ENCODE peak calls at places on chromosome 13, in five cellular contexts. M is pancreas, C is fibroblast of mammary gland, V is Panc1, N is choroid plexus epithelial cell. T is an unnamed sample.

GRCh38 chr13:50575138-50575537 is 268.4 kb downstream of the DLEU7 start:
- DNase-seq in M (no peak), C (no peak), V (no peak), N (no peak), T (no peak)

GRCh38 chr13:47661076-47661475 is 340.0 kb downstream of the SUCLA2 start:
- DNase-seq in M (no peak), C (peak; percentile 99), V (no peak), N (peak; percentile 74), T (no peak)

GRCh38 chr13:108795841-108796240 is 166.4 kb downstream of the MYO16 start:
- DNase-seq in M (no peak), C (no peak), V (no peak), N (peak; percentile 81), T (no peak)

GRCh38 chr13:110010433-110011135 is 224.2 kb upstream of the IRS2 start:
- DNase-seq in M (no peak), C (no peak), V (no peak), N (peak; percentile 80), T (no peak)

GRCh38 chr13:99267927-99268326 is 9.7 kb upstream of the GPR18 start:
- DNase-seq in M (no peak), C (no peak), V (no peak), N (no peak), T (no peak)

GRCh38 chr13:40485611-40486517 is 180.6 kb downstream of the FOXO1 start:
- DNase-seq in M (no peak), C (no peak), V (no peak), N (no peak), T (no peak)

GRCh38 chr13:97233499-97233898 is 11.4 kb downstream of the MBNL2 start:
- DNase-seq in M (no peak), C (no peak), V (no peak), N (no peak), T (no peak)

GRCh38 chr13:110266983-110267382 is 40.0 kb downstream of the COL4A1 start:
- DNase-seq in M (no peak), C (no peak), V (no peak), N (no peak), T (no peak)

GRCh38 chr13:34207334-34207733 is 389.4 kb downstream of the RFC3 start:
- DNase-seq in M (no peak), C (peak; percentile 82), V (no peak), N (peak; percentile 93), T (no peak)

GRCh38 chr13:44894001-44894770 is 95.1 kb downstream of the NUFIP1 start:
- DNase-seq in M (no peak), C (no peak), V (no peak), N (no peak), T (no peak)

GRCh38 chr13:98496966-98497365 is 79.9 kb downstream of the STK24 start:
- DNase-seq in M (no peak), C (no peak), V (no peak), N (no peak), T (no peak)

GRCh38 chr13:26295812-26296211 is 41.9 kb downstream of the CDK8 start:
- DNase-seq in M (no peak), C (no peak), V (no peak), N (no peak), T (no peak)
- H3K4me3 ChIP-seq in M (no peak overlapping the region), C (no peak overlapping the region), V (no peak overlapping the region), N (no peak overlapping the region), T (no peak overlapping the region)

GRCh38 chr13:112077729-112078128 is 10.8 kb downstream of the SOX1 start:
- DNase-seq in M (no peak), C (no peak), V (no peak), N (no peak), T (no peak)

GRCh38 chr13:112079696-112080095 is 12.7 kb downstream of the SOX1 start:
- DNase-seq in M (no peak), C (no peak), V (no peak), N (no peak), T (no peak)

GRCh38 chr13:112074139-112074710 is 7.3 kb downstream of the SOX1 start:
- DNase-seq in M (no peak), C (no peak), V (no peak), N (no peak), T (no peak)

GRCh38 chr13:112078216-112078615 is 11.3 kb downstream of the SOX1 start:
- DNase-seq in M (no peak), C (no peak), V (no peak), N (no peak), T (no peak)

DNA sequence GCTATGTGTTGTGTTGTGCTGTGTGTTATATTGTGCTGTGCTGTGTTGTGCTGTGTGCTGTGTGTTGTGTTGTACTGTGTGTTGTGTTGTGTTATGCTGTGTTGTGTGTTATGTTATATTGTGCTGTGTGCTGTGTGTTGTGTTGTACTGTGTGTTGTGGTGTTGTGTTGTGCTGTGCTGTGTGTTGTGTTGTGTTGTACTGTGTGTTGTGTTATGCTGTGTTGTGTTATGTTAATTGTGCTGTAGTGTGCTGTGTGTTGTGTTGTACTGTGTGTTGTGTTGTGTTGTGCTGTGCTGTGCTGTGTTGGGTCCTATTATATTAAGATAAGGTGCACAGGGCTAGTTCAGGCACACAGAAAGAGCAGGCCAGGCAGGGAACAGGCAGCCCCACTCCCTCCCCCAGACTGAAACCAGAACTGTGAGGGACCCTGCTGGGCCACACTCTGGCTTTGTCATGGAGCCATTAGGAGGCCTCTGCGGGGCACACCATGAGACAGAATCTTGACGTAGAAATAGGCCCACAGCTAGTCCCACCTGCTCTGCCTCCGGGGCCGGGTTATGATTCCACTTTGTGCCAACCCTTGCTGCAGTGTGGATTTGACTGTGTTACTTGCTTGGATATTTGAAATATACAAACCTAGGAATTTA is 12.1 kb downstream of the SOX1 start:
- DNase-seq in M (no peak), C (no peak), V (no peak), N (no peak), T (no peak)
- H3K4me3 ChIP-seq in M (no peak overlapping the region), C (no peak overlapping the region), V (no peak overlapping the region), N (no peak overlapping the region), T (no peak overlapping the region)

GRCh38 chr13:75219479-75220237 is 262.3 kb downstream of the TBC1D4 start:
- DNase-seq in M (peak; percentile 63), C (peak; percentile 66), V (no peak), N (peak; percentile 85), T (peak; percentile 80)

GRCh38 chr13:75217949-75218348 is 264.0 kb downstream of the TBC1D4 start:
- DNase-seq in M (no peak), C (peak; percentile 40), V (no peak), N (peak; percentile 69), T (no peak)

GRCh38 chr13:75220238-75220542 is 261.8 kb downstream of the TBC1D4 start:
- DNase-seq in M (no peak), C (no peak), V (no peak), N (no peak), T (no peak)

GRCh38 chr13:75214846-75215245 is 267.1 kb downstream of the TBC1D4 start:
- DNase-seq in M (no peak), C (no peak), V (no peak), N (no peak), T (no peak)
- H3K4me3 ChIP-seq in M (no peak overlapping the region), C (no peak overlapping the region), V (no peak overlapping the region), N (no peak overlapping the region), T (no peak overlapping the region)

GRCh38 chr13:79271616-79272015 is 134.4 kb downstream of the RBM26 start:
- DNase-seq in M (no peak), C (no peak), V (no peak), N (no peak), T (no peak)

GRCh38 chr13:79273045-79273444 is 133.0 kb downstream of the RBM26 start:
- DNase-seq in M (no peak), C (no peak), V (no peak), N (no peak), T (no peak)

GRCh38 chr13:79270859-79271258 is 135.2 kb downstream of the RBM26 start:
- DNase-seq in M (no peak), C (no peak), V (no peak), N (no peak), T (no peak)

DNA sequence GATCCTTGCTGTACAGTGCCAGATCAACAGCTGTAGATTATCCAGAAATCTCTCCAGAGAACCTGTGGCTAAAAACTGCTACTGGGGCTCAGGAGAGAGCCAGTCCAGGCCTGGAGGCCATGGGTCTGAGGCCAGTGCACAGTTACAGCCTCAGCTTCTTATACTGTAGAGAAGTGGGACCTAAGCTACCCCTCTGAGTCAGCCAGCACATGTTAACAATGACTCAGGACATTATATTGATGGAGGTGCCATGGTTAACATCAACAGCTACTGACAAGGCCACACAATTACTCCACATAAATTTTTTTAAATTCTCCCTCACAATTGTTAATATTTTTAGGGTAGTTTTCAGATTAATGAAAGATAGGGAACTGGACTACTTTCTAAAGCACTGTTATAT is 138.5 kb downstream of the RBM26 start:
- DNase-seq in M (no peak), C (no peak), V (no peak), N (no peak), T (no peak)
- H3K4me3 ChIP-seq in M (no peak overlapping the region), C (no peak overlapping the region), V (no peak overlapping the region), N (no peak overlapping the region), T (no peak overlapping the region)

GRCh38 chr13:75326173-75327131 is 155.5 kb downstream of the TBC1D4 start:
- DNase-seq in M (no peak), C (peak; percentile 44), V (no peak), N (peak; percentile 67), T (no peak)
- H3K4me3 ChIP-seq in M (no peak overlapping the region), C (no peak overlapping the region), V (no peak overlapping the region), N (peak overlapping the region; percentile 44), T (no peak overlapping the region)

GRCh38 chr13:112967666-112968379 is 1.2 kb upstream of the MCF2L start:
- DNase-seq in M (no peak), C (no peak), V (no peak), N (no peak), T (peak; percentile 3)
- H3K4me3 ChIP-seq in M (peak overlapping the region; percentile 51), C (no peak overlapping the region), V (no peak overlapping the region), N (no peak overlapping the region), T (peak overlapping the region; percentile 55)

GRCh38 chr13:30743319-30744055 is 8.1 kb downstream of the ALOX5AP start:
- DNase-seq in M (no peak), C (peak; percentile 99), V (peak; percentile 71), N (peak; percentile 98), T (peak; percentile 37)
- H3K4me3 ChIP-seq in M (no peak overlapping the region), C (no peak overlapping the region), V (no peak overlapping the region), N (no peak overlapping the region), T (no peak overlapping the region)